ENCODE peak calls at places on chromosomes 5 and 9, in five cellular contexts. Y is heart left ventricle, C is mucosa of descending colon, V is HCT116, E is neuronal stem cell. O is an unnamed sample. For H3K4me1, the result is how much of the 10 kb centered on the place peaks cover.

GRCh38 chr5:93117753-93118531 is 463.1 kb downstream of the NR2F1-AS1 start:
- DNase-seq in Y (no peak), C (no peak), V (no peak), E (no peak), O (no peak)

GRCh38 chr5:142357469-142358090 is 32.8 kb upstream of the SPRY4 start:
- DNase-seq in Y (no peak), C (no peak), V (no peak), E (no peak), O (peak)

GRCh38 chr9:137458194-137459146 is 664 bp downstream of the NSMF start:
- DNase-seq in Y (peak), C (peak), V (no peak), E (no peak), O (peak)

GRCh38 chr5:103834216-103834615 is 271.6 kb upstream of the NUDT12 start:
- DNase-seq in Y (no peak), C (no peak), V (no peak), E (no peak), O (no peak)

GRCh38 chr5:34620185-34620584 is 35.9 kb upstream of the RAI14 start:
- DNase-seq in Y (no peak), C (no peak), V (no peak), E (no peak), O (peak)

GRCh38 chr5:25862276-25862675 is 1176.1 kb downstream of the CDH9 start:
- DNase-seq in Y (no peak), C (no peak), V (no peak), E (no peak), O (no peak)

GRCh38 chr9:118459832-118460425 is 755.7 kb downstream of the TLR4 start:
- DNase-seq in Y (no peak), C (no peak), V (no peak), E (no peak), O (no peak)

GRCh38 chr9:121939643-121940042 is 153.5 kb downstream of the TTLL11 start:
- DNase-seq in Y (no peak), C (no peak), V (no peak), E (no peak), O (no peak)

GRCh38 chr5:41921874-41922273 is 3.2 kb upstream of the FBXO4 start:
- DNase-seq in Y (no peak), C (no peak), V (no peak), E (no peak), O (peak)

GRCh38 chr5:111070272-111071134 is 1.0 kb upstream of the TSLP start:
- DNase-seq in Y (peak), C (no peak), V (no peak), E (peak), O (peak)

GRCh38 chr5:89190515-89191265 is 307.7 kb upstream of the MEF2C start:
- DNase-seq in Y (no peak), C (no peak), V (no peak), E (no peak), O (no peak)

GRCh38 chr5:38497946-38498345 is 58.5 kb downstream of the LIFR start:
- DNase-seq in Y (no peak), C (no peak), V (peak), E (no peak), O (peak)

GRCh38 chr5:54207566-54207965 is 102.8 kb downstream of the ARL15 start:
- DNase-seq in Y (no peak), C (no peak), V (no peak), E (no peak), O (no peak)

GRCh38 chr5:164296603-164297080 is 791.2 kb downstream of the MAT2B start:
- DNase-seq in Y (no peak), C (no peak), V (no peak), E (peak), O (peak)

GRCh38 chr5:1008451-1009358 is at the start of gene NKD2:
- DNase-seq in Y (peak), C (peak), V (no peak), E (peak), O (no peak)

GRCh38 chr5:140178082-140178410 is 3.1 kb downstream of the CYSTM1 start:
- DNase-seq in Y (no peak), C (no peak), V (no peak), E (no peak), O (no peak)

GRCh38 chr5:60685028-60685427 is 14.9 kb downstream of the DEPDC1B start:
- DNase-seq in Y (no peak), C (no peak), V (no peak), E (no peak), O (no peak)

GRCh38 chr5:31197183-31197582 is 3.7 kb downstream of the CDH6 start:
- DNase-seq in Y (no peak), C (no peak), V (no peak), E (no peak), O (peak)

GRCh38 chr5:110918683-110919082 is 152.8 kb upstream of the TSLP start:
- DNase-seq in Y (no peak), C (no peak), V (no peak), E (no peak), O (no peak)

GRCh38 chr5:152599096-152599495 is 194.0 kb upstream of the NMUR2 start:
- DNase-seq in Y (no peak), C (no peak), V (no peak), E (no peak), O (no peak)

GRCh38 chr9:278651-279050 is 64.0 kb downstream of the DOCK8 start:
- DNase-seq in Y (no peak), C (no peak), V (no peak), E (no peak), O (no peak)

GRCh38 chr5:103060414-103060954 is 59.5 kb downstream of the GIN1 start:
- DNase-seq in Y (no peak), C (no peak), V (no peak), E (no peak), O (no peak)

GRCh38 chr5:179694561-179694960 is 4.2 kb upstream of the CANX start:
- DNase-seq in Y (no peak), C (no peak), V (no peak), E (no peak), O (no peak)

GRCh38 chr9:115275753-115276152 is 157.8 kb upstream of the TNC start:
- DNase-seq in Y (no peak), C (no peak), V (no peak), E (no peak), O (no peak)

GRCh38 chr5:159897786-159898393 is 18.4 kb upstream of the ADRA1B start:
- DNase-seq in Y (peak), C (no peak), V (no peak), E (no peak), O (no peak)

GRCh38 chr9:109401169-109401989 is 80.5 kb upstream of the EPB41L4B start:
- DNase-seq in Y (no peak), C (peak), V (peak), E (peak), O (peak)

GRCh38 chr5:139140631-139141071 is 57.5 kb downstream of the SIL1 start:
- DNase-seq in Y (no peak), C (no peak), V (no peak), E (no peak), O (peak)

GRCh38 chr5:83322273-83322924 is 149.1 kb upstream of the VCAN start:
- DNase-seq in Y (no peak), C (no peak), V (no peak), E (no peak), O (peak)

GRCh38 chr5:42268630-42269029 is 154.6 kb upstream of the GHR start:
- DNase-seq in Y (no peak), C (no peak), V (no peak), E (no peak), O (peak)

GRCh38 chr9:38422555-38423245 is 1.6 kb downstream of the IGFBPL1 start:
- DNase-seq in Y (no peak), C (no peak), V (no peak), E (no peak), O (no peak)

GRCh38 chr5:119328753-119329602 is 26.8 kb upstream of the TNFAIP8 start:
- DNase-seq in Y (no peak), C (peak), V (no peak), E (no peak), O (peak)

GRCh38 chr9:72349240-72349639 is 15.8 kb downstream of the ZFAND5 start:
- DNase-seq in Y (no peak), C (no peak), V (no peak), E (no peak), O (no peak)

GRCh38 chr9:116300360-116300759 is 146.8 kb downstream of the PAPPA start:
- DNase-seq in Y (no peak), C (no peak), V (no peak), E (no peak), O (no peak)

GRCh38 chr5:94893404-94894145 is 275.1 kb downstream of the SLF1 start:
- DNase-seq in Y (no peak), C (no peak), V (peak), E (peak), O (peak)

GRCh38 chr5:90968319-90968718 is 409.7 kb downstream of the ADGRV1 start:
- DNase-seq in Y (no peak), C (no peak), V (no peak), E (no peak), O (no peak)

GRCh38 chr5:150057511-150057910 is 28.8 kb downstream of the CSF1R start:
- DNase-seq in Y (no peak), C (no peak), V (no peak), E (no peak), O (no peak)

GRCh38 chr5:1511651-1512540 is 11.9 kb downstream of the LPCAT1 start:
- DNase-seq in Y (peak), C (peak), V (peak), E (no peak), O (peak)

GRCh38 chr5:173809014-173809413 is 79.1 kb upstream of the CPEB4 start:
- DNase-seq in Y (no peak), C (no peak), V (no peak), E (no peak), O (no peak)

GRCh38 chr9:105676351-105676923 is 14.2 kb downstream of the TAL2 start:
- DNase-seq in Y (no peak), C (no peak), V (no peak), E (peak), O (no peak)

GRCh38 chr9:105679406-105680022 is 14.8 kb upstream of the TMEM38B start:
- DNase-seq in Y (no peak), C (no peak), V (no peak), E (no peak), O (no peak)

GRCh38 chr9:105678163-105678562 is 15.9 kb downstream of the TAL2 start:
- DNase-seq in Y (no peak), C (no peak), V (no peak), E (no peak), O (no peak)

GRCh38 chr9:105681313-105681712 is 13.0 kb upstream of the TMEM38B start:
- DNase-seq in Y (no peak), C (no peak), V (no peak), E (no peak), O (no peak)

GRCh38 chr9:105678781-105679180 is 15.6 kb upstream of the TMEM38B start:
- DNase-seq in Y (no peak), C (no peak), V (no peak), E (no peak), O (no peak)
- H3K4me1 ChIP-seq in Y (under half), C (under half), V (under half), E (under half), O (under half)

DNA sequence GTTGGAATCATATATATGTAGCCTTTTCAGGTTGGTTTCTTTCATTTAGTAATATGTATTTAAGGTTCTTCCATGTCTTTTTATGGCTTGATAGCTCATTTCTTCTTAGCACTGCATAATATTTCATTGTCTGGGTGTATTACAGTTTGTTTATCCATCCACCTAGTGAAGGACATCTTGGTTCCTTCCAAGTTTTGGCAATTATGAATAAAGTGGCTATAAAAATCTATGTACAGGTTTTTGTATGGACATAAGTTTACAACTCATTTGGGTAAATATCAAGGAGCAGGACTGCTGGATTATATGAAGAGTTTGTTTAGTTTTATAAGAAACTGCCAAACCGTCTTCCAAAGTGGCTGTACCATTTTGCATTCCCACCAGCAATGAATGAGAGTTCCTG is 11.7 kb downstream of the PPP6C start:
- DNase-seq in Y (no peak), C (no peak), V (no peak), E (no peak), O (no peak)
- H3K4me1 ChIP-seq in Y (under half), C (under half), V (under half), E (under half), O (under half)

DNA sequence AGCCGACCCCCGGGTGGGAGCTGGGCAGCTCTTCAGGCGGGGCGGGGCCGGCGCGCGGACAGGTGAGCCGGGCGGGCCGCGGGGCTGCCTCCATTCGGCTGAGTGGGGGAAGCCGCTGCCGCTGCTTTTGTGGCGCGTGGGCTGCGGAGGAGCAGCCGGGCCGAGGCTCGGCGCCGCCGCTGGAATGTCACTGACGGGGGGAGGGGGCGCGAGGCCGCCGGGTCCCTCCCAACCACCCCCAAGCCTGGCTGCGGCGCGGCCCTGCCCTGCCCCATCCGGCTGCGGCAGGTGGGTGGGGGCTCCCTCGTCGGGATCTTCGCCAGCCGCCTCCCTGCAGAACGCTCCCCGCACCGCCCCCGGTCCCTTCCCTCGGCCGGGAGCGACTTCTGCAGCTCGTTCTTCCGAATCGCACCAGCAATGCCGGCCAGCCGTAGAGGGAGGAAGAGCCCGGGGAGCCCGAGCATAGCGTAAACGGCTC is 396 bp downstream of the SPTAN1 start:
- DNase-seq in Y (peak), C (peak), V (no peak), E (peak), O (no peak)
- H3K4me1 ChIP-seq in Y (half or more), C (under half), V (under half), E (under half), O (under half)

DNA sequence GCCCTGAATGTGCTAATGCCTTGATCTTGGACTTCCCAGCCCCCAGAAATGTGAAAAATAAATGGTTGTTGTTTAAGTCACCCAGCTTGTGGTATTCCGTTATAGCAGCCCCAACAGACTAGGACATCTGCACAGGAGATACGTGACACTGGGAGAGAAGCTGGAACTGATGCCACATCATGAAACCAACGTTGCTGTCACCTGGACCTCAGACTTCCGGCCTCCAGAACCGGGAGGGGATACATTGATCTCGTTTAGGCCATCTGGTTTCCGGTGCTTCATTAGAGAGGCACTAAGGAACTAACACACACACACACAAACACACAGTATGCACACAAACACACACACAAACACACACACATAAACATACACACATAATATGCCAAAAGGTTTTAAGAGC is 75.0 kb upstream of the ICE1 start:
- DNase-seq in Y (no peak), C (no peak), V (no peak), E (no peak), O (no peak)
- H3K4me1 ChIP-seq in Y (under half), C (under half), V (under half), E (under half), O (under half)

GRCh38 chr9:131273146-131273545 is 3.2 kb downstream of the FAM78A start:
- DNase-seq in Y (peak), C (no peak), V (no peak), E (no peak), O (no peak)

GRCh38 chr9:131270171-131271015 is 5.9 kb downstream of the FAM78A start:
- DNase-seq in Y (peak), C (peak), V (no peak), E (no peak), O (no peak)

GRCh38 chr9:131273791-131274673 is 2.3 kb downstream of the FAM78A start:
- DNase-seq in Y (no peak), C (no peak), V (no peak), E (no peak), O (no peak)

GRCh38 chr9:131272212-131272611 is 4.1 kb downstream of the FAM78A start:
- DNase-seq in Y (no peak), C (no peak), V (no peak), E (no peak), O (no peak)

GRCh38 chr9:131271506-131271931 is 4.8 kb downstream of the FAM78A start:
- DNase-seq in Y (no peak), C (no peak), V (no peak), E (no peak), O (no peak)
- H3K4me1 ChIP-seq in Y (half or more), C (under half), V (under half), E (under half), O (under half)

DNA sequence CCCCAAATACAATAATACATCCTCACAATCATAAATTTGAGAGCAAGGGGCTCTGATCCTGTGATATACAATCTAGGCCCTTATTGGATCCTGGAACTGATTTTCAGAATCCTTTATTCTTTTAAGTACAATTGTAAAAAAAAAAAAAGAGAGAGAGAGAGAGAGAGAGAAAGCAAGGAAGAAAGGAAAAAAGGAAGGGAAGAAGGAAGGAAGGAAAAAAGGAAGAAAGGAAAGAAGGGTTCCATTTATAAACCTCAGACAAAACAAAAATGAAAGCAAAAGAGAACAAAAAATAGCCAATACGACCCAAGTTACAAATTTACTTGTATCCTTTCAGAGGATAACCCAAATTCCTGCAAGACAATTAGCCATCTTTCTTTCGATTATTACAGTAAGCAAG is 543.1 kb downstream of the RAB3C start:
- DNase-seq in Y (no peak), C (no peak), V (no peak), E (no peak), O (peak)
- H3K4me1 ChIP-seq in Y (under half), C (under half), V (under half), E (under half), O (under half)

GRCh38 chr9:94610181-94610591 is 16.6 kb upstream of the FBP2 start:
- DNase-seq in Y (no peak), C (no peak), V (no peak), E (no peak), O (peak)

GRCh38 chr9:94602666-94603065 is 9.0 kb upstream of the FBP2 start:
- DNase-seq in Y (no peak), C (no peak), V (no peak), E (no peak), O (no peak)

GRCh38 chr9:94603259-94603776 is 9.7 kb upstream of the FBP2 start:
- DNase-seq in Y (no peak), C (peak), V (peak), E (peak), O (peak)

GRCh38 chr9:94607340-94607695 is 13.7 kb upstream of the FBP2 start:
- DNase-seq in Y (no peak), C (no peak), V (no peak), E (no peak), O (no peak)

DNA sequence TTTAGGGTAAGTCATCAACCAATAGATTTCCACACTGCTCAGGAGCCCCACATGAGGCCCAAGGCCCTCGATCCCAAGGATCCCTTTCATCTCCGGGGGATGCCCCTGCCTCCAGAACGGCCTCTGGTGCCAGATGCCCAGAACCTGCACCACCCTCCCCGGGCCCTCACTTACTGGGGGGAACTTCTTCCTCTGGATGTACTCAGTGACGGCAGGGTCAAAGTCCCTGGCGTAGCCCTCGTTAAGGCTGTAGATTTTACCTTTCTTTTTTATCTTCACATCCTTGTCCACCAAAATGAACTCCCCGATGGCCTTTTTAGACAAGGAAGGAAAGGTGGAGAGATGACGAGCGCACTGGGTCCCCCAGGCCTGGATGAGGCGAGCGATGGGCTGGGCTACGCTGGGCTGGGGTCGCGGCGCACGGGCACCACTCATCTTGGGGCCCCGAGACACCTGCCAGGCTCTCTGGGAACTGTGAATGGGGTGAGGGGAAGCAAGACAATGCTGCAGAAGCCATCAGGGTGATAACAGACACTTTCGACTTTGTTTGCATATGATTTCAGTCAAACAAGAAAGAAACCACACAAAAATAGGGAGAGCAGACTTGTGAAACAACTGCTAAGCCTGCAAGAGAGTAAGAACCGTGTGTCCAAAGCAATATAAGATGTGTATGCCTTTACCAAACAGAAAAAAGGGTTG is 13.2 kb upstream of the FBP2 start:
- DNase-seq in Y (no peak), C (peak), V (no peak), E (no peak), O (no peak)
- H3K4me1 ChIP-seq in Y (under half), C (half or more), V (under half), E (under half), O (under half)

O was measured in fibroblast of lung.